ENCODE peak calls at places on chromosomes 12 and 14, in five cellular contexts. T is NCI-H1694 treated with DMSO at 0.1 percent for 48 hours; H is naive thymus-derived CD8-positive, alpha-beta T cell; W is erythroblast; R is stimulated activated CD4-positive, alpha-beta T cell treated with anti-CD3 and anti-CD28 coated beads, Interleukin-4, amount 100 ng/mL, for 48 hours. U is an unnamed sample.

GRCh38 chr12:104588048-104588942 is 131.5 kb downstream of the CHST11 start:
- DNase-seq in R (no peak), T (no peak), W (no peak), H (no peak), U (no peak)

GRCh38 chr12:86550222-86551145 is 294.3 kb upstream of the MGAT4C start:
- DNase-seq in H (no peak), W (no peak), T (no peak), R (no peak), U (no peak)

GRCh38 chr12:29455087-29455486 is 42.4 kb downstream of the OVCH1 start:
- DNase-seq in R (no peak), T (no peak), H (no peak), W (no peak), U (no peak)

GRCh38 chr14:33432407-33433023 is 493.8 kb downstream of the NPAS3 start:
- DNase-seq in R (no peak), W (peak; percentile 30), H (no peak), T (peak; percentile 59), U (peak; percentile 39)

GRCh38 chr12:85277900-85278597 is 2.0 kb upstream of the ALX1 start:
- DNase-seq in W (no peak), R (no peak), H (no peak), T (no peak), U (no peak)

GRCh38 chr14:38522724-38523123 is 266.8 kb upstream of the CLEC14A start:
- DNase-seq in T (no peak), W (no peak), H (no peak), R (no peak), U (no peak)

GRCh38 chr14:92718659-92719058 is 29.8 kb downstream of the LGMN start:
- DNase-seq in H (no peak), R (no peak), W (no peak), T (no peak), U (no peak)

GRCh38 chr14:50719911-50720759 is 52.0 kb upstream of the SAV1 start:
- DNase-seq in W (no peak), T (no peak), R (no peak), H (no peak), U (no peak)

GRCh38 chr12:103505371-103506236 is 9.8 kb upstream of the C12orf42 start:
- DNase-seq in R (no peak), W (no peak), T (no peak), H (no peak), U (no peak)

GRCh38 chr12:61037792-61038191 is 1222.4 kb upstream of the USP15 start:
- DNase-seq in R (no peak), H (no peak), W (no peak), T (no peak), U (no peak)

GRCh38 chr14:65732112-65732511 is 319.6 kb downstream of the FUT8 start:
- DNase-seq in W (no peak), T (no peak), H (no peak), R (no peak), U (no peak)

GRCh38 chr12:99658950-99659349 is 11.4 kb downstream of the GARIN6 start:
- DNase-seq in R (no peak), W (peak; percentile 2), T (no peak), H (no peak), U (no peak)

GRCh38 chr14:70415788-70416187 is 1.1 kb downstream of the SYNJ2BP start:
- DNase-seq in T (no peak), W (no peak), H (no peak), R (no peak), U (no peak)

GRCh38 chr14:23727566-23728335 is 91.6 kb downstream of the DHRS2 start:
- DNase-seq in T (peak; percentile 19), H (no peak), W (peak; percentile 56), R (no peak), U (peak; percentile 45)

GRCh38 chr14:50069325-50069724 is 47.0 kb downstream of the VCPKMT start:
- DNase-seq in H (no peak), R (no peak), T (no peak), W (no peak), U (no peak)

GRCh38 chr14:55102141-55102547 is 26.9 kb upstream of the LGALS3 start:
- DNase-seq in T (peak; percentile 47), W (no peak), H (no peak), R (no peak), U (no peak)

GRCh38 chr12:12181516-12181915 is 85.3 kb downstream of the LRP6 start:
- DNase-seq in H (no peak), R (no peak), T (no peak), W (no peak), U (peak; percentile 40)

GRCh38 chr14:64604854-64605253 is 55.1 kb downstream of the PPP1R36 start:
- DNase-seq in H (no peak), T (no peak), W (no peak), R (no peak), U (no peak)

GRCh38 chr12:53299454-53300180 is at the start of gene MYG1:
- DNase-seq in R (peak; percentile 77), H (peak; percentile 92), T (peak; percentile 50), W (peak; percentile 89), U (peak; percentile 92)

GRCh38 chr12:91009319-91009950 is 4.7 kb upstream of the EPYC start:
- DNase-seq in T (no peak), H (no peak), W (no peak), R (no peak), U (no peak)

GRCh38 chr12:27575099-27575779 is 51.2 kb downstream of the PPFIBP1 start:
- DNase-seq in R (no peak), T (no peak), H (no peak), W (no peak), U (no peak)

GRCh38 chr12:125193798-125194562 is 128.7 kb downstream of the AACS start:
- DNase-seq in H (no peak), T (peak; percentile 30), W (no peak), R (no peak), U (no peak)

GRCh38 chr14:95496690-95497241 is 19.7 kb downstream of the SYNE3 start:
- DNase-seq in W (no peak), T (peak; percentile 22), H (no peak), R (no peak), U (no peak)

GRCh38 chr12:57859121-57859520 is 12.6 kb upstream of the CTDSP2 start:
- DNase-seq in W (no peak), H (no peak), T (no peak), R (no peak), U (no peak)

GRCh38 chr12:132765366-132765765 is 3.7 kb upstream of the ANKLE2 start:
- DNase-seq in T (no peak), W (peak; percentile 33), H (no peak), R (no peak), U (no peak)

GRCh38 chr12:50926415-50926814 is 25.9 kb upstream of the HIGD1C start:
- DNase-seq in R (no peak), W (peak; percentile 53), H (no peak), T (no peak), U (no peak)

GRCh38 chr14:105072892-105073719 is 7.9 kb upstream of the GPR132 start:
- DNase-seq in W (no peak), T (no peak), R (no peak), H (no peak), U (no peak)

GRCh38 chr12:124904306-124905098 is 9.9 kb downstream of the UBC start:
- DNase-seq in H (no peak), R (no peak), W (peak; percentile 76), T (no peak), U (peak; percentile 51)

GRCh38 chr14:96083667-96084320 is 44.6 kb downstream of the C14orf132 start:
- DNase-seq in W (no peak), R (no peak), T (no peak), H (no peak), U (no peak)

GRCh38 chr12:58548801-58549200 is 371.5 kb downstream of the LRIG3 start:
- DNase-seq in W (no peak), H (no peak), T (no peak), R (no peak), U (no peak)

GRCh38 chr12:40127408-40127807 is 21.5 kb upstream of the SLC2A13 start:
- DNase-seq in R (no peak), T (no peak), W (no peak), H (no peak), U (no peak)

GRCh38 chr14:34085695-34086094 is 134.8 kb upstream of the EGLN3 start:
- DNase-seq in W (no peak), T (no peak), R (no peak), H (no peak), U (no peak)

GRCh38 chr14:103163199-103163598 is 39.9 kb downstream of the TNFAIP2 start:
- DNase-seq in H (no peak), T (no peak), W (no peak), R (no peak), U (no peak)

GRCh38 chr12:50715174-50715573 is 48.7 kb upstream of the ATF1 start:
- DNase-seq in H (no peak), W (no peak), T (no peak), R (no peak), U (no peak)

GRCh38 chr12:57181561-57182155 is 34.2 kb upstream of the LRP1-AS start:
- DNase-seq in H (no peak), R (no peak), W (no peak), T (no peak), U (no peak)

GRCh38 chr12:57940052-57940914 is 1.1 kb upstream of the ATP23 start:
- DNase-seq in T (no peak), R (no peak), W (peak; percentile 61), H (no peak), U (no peak)

GRCh38 chr12:31772685-31773222 is 43.9 kb upstream of the AMN1 start:
- DNase-seq in R (no peak), H (no peak), W (no peak), T (no peak), U (no peak)

U was measured in cardiac muscle cell.